ENCODE peak calls at places on chromosomes 12 and 14, in six cellular contexts. H is psoas muscle; S is stimulated activated CD4-positive, alpha-beta T cell treated with anti-CD3 and anti-CD28 coated beads, Interleukin-4, amount 100 ng/mL, for 4 hours; I is fibroblast of the conjunctiva; O is CMK; Y is iris pigment epithelial cell. W is an unnamed sample.

GRCh38 chr14:34502826-34503225 is 36.7 kb downstream of the EAPP start:
- DNase-seq in H (no peak), S (no peak), I (no peak), O (no peak), Y (peak; percentile 59), W (peak; percentile 68)

GRCh38 chr12:121858662-121859572 is at the start of gene HPD:
- DNase-seq in H (peak; percentile 74), S (no peak), I (peak; percentile 56), O (no peak), Y (peak; percentile 71), W (peak; percentile 88)

GRCh38 chr12:112149596-112149995 is 24.2 kb downstream of the TRAFD1 start:
- DNase-seq in H (no peak), S (no peak), I (no peak), O (no peak), Y (no peak), W (no peak)

GRCh38 chr14:103108749-103109207 is 14.3 kb downstream of the EXOC3L4 start:
- DNase-seq in H (peak; percentile 59), S (no peak), I (no peak), O (no peak), Y (peak; percentile 45), W (no peak)

GRCh38 chr14:69050235-69051184 is 71.4 kb upstream of the ACTN1 start:
- DNase-seq in H (no peak), S (no peak), I (no peak), O (no peak), Y (no peak), W (peak; percentile 61)

GRCh38 chr14:92625213-92625612 is 111.6 kb downstream of the RIN3 start:
- DNase-seq in H (no peak), S (no peak), I (no peak), O (no peak), Y (peak; percentile 93), W (peak; percentile 87)

GRCh38 chr12:115569694-115570093 is 707.8 kb downstream of the MED13L start:
- DNase-seq in H (no peak), S (no peak), I (no peak), O (no peak), Y (peak; percentile 12), W (no peak)

GRCh38 chr12:31588976-31589375 is 2.0 kb downstream of the DENND5B start:
- DNase-seq in H (no peak), S (no peak), I (no peak), O (no peak), Y (no peak), W (peak; percentile 14)

GRCh38 chr14:76057914-76058313 is 72.4 kb downstream of the IFT43 start:
- DNase-seq in H (no peak), S (no peak), I (no peak), O (no peak), Y (no peak), W (no peak)

GRCh38 chr12:47328831-47329545 is 249.2 kb upstream of the AMIGO2 start:
- DNase-seq in H (no peak), S (no peak), I (no peak), O (no peak), Y (peak; percentile 45), W (peak; percentile 52)

GRCh38 chr12:6361834-6362233 is 13.5 kb downstream of the SCNN1A start:
- DNase-seq in H (peak; percentile 62), S (peak; percentile 8), I (no peak), O (no peak), Y (no peak), W (peak; percentile 43)

GRCh38 chr12:76782440-76782996 is 18.6 kb downstream of the ZDHHC17 start:
- DNase-seq in H (no peak), S (no peak), I (no peak), O (no peak), Y (peak; percentile 26), W (no peak)

GRCh38 chr14:101882141-101882935 is 82.0 kb upstream of the DYNC1H1 start:
- DNase-seq in H (no peak), S (no peak), I (no peak), O (no peak), Y (no peak), W (no peak)

GRCh38 chr12:3186546-3187237 is 109.5 kb downstream of the TSPAN9 start:
- DNase-seq in H (no peak), S (no peak), I (no peak), O (no peak), Y (no peak), W (no peak)

GRCh38 chr12:107612508-107612907 is 73.1 kb upstream of the PWP1 start:
- DNase-seq in H (no peak), S (no peak), I (no peak), O (no peak), Y (peak; percentile 16), W (no peak)

GRCh38 chr12:121494093-121494787 is 86.6 kb downstream of the KDM2B start:
- DNase-seq in H (no peak), S (peak; percentile 36), I (peak; percentile 20), O (no peak), Y (peak; percentile 24), W (peak; percentile 52)

GRCh38 chr12:107788690-107789458 is 14.4 kb downstream of the ASCL4 start:
- DNase-seq in H (no peak), S (no peak), I (no peak), O (no peak), Y (no peak), W (no peak)

GRCh38 chr12:42128327-42128726 is 16.3 kb downstream of the GXYLT1 start:
- DNase-seq in H (no peak), S (no peak), I (no peak), O (no peak), Y (peak; percentile 37), W (no peak)

GRCh38 chr12:22333751-22334695 is 484 bp downstream of the ST8SIA1 start:
- DNase-seq in H (peak; percentile 18), S (no peak), I (no peak), O (no peak), Y (no peak), W (no peak)

GRCh38 chr12:52461693-52462092 is 9.7 kb upstream of the KRT6B start:
- DNase-seq in H (no peak), S (no peak), I (no peak), O (no peak), Y (no peak), W (no peak)

GRCh38 chr12:107369679-107370078 is 276.3 kb upstream of the CRY1 start:
- DNase-seq in H (no peak), S (peak; percentile 58), I (no peak), O (no peak), Y (no peak), W (no peak)

GRCh38 chr12:1594045-1594294 is 411 bp downstream of the FBXL14 start:
- DNase-seq in H (peak; percentile 75), S (no peak), I (no peak), O (no peak), Y (peak; percentile 66), W (no peak)

GRCh38 chr14:89337912-89338311 is 79.1 kb downstream of the FOXN3 start:
- DNase-seq in H (peak; percentile 54), S (no peak), I (no peak), O (no peak), Y (no peak), W (peak; percentile 16)

GRCh38 chr14:55333785-55334485 is 62.7 kb downstream of the FBXO34 start:
- DNase-seq in H (no peak), S (peak; percentile 21), I (no peak), O (no peak), Y (peak; percentile 65), W (no peak)

GRCh38 chr12:65084579-65084978 is 36.5 kb downstream of the WIF1 start:
- DNase-seq in H (no peak), S (no peak), I (no peak), O (no peak), Y (no peak), W (no peak)

GRCh38 chr14:79373451-79373850 is 837.9 kb downstream of the DIO2 start:
- DNase-seq in H (no peak), S (no peak), I (no peak), O (no peak), Y (no peak), W (no peak)

GRCh38 chr14:85358136-85358785 is 171.7 kb upstream of the FLRT2 start:
- DNase-seq in H (no peak), S (no peak), I (no peak), O (no peak), Y (no peak), W (no peak)

GRCh38 chr14:52473557-52473956 is 78.7 kb downstream of the TXNDC16 start:
- DNase-seq in H (no peak), S (no peak), I (peak; percentile 57), O (no peak), Y (peak; percentile 55), W (peak; percentile 71)

GRCh38 chr12:42819801-42820200 is 230.3 kb upstream of the PRICKLE1 start:
- DNase-seq in H (no peak), S (no peak), I (no peak), O (no peak), Y (no peak), W (no peak)

GRCh38 chr14:71133296-71133695 is 226.0 kb downstream of the PCNX1 start:
- DNase-seq in H (no peak), S (no peak), I (no peak), O (no peak), Y (no peak), W (no peak)

GRCh38 chr12:101759396-101760047 is 20.3 kb upstream of the SYCP3 start:
- DNase-seq in H (no peak), S (no peak), I (no peak), O (peak; percentile 7), Y (peak; percentile 35), W (peak; percentile 48)

W was measured in fibroblast of pulmonary artery.